ENCODE peak calls at places on chromosomes 3 and 15, in six cellular contexts. V is GM12878, H is K562, T is SK-N-SH, U is HepG2, P is HCT116. O is an unnamed sample.

GRCh38 chr15:88177451-88177850 is 79.1 kb downstream of the NTRK3 start:
- DNase-seq in V (no peak), H (no peak), T (no peak), U (no peak), P (no peak), O (no peak)

GRCh38 chr15:68175527-68175926 is 29.6 kb downstream of the CALML4 start:
- DNase-seq in V (no peak), H (no peak), T (no peak), U (no peak), P (no peak), O (no peak)

GRCh38 chr3:129360224-129360623 is 68.2 kb downstream of the EFCAB12 start:
- DNase-seq in V (no peak), H (no peak), T (peak; percentile 65), U (no peak), P (no peak), O (no peak)

GRCh38 chr3:122758877-122759670 is 34.6 kb downstream of the HSPBAP1 start:
- DNase-seq in V (no peak), H (no peak), T (no peak), U (no peak), P (no peak), O (no peak)

GRCh38 chr15:39667382-39668127 is 86.7 kb downstream of the THBS1 start:
- DNase-seq in V (no peak), H (no peak), T (no peak), U (no peak), P (no peak), O (peak; percentile 54)

GRCh38 chr3:138578141-138578540 is 15.9 kb downstream of the CEP70 start:
- DNase-seq in V (no peak), H (no peak), T (no peak), U (no peak), P (no peak), O (no peak)

GRCh38 chr15:43111354-43111753 is 5.5 kb upstream of the UBR1 start:
- DNase-seq in V (no peak), H (no peak), T (no peak), U (no peak), P (no peak), O (no peak)

GRCh38 chr15:93865610-93866009 is 365.8 kb upstream of the MCTP2 start:
- DNase-seq in V (no peak), H (no peak), T (no peak), U (no peak), P (no peak), O (no peak)

GRCh38 chr3:139259398-139259797 is 84.4 kb upstream of the MRPS22 start:
- DNase-seq in V (no peak), H (no peak), T (no peak), U (no peak), P (no peak), O (no peak)

GRCh38 chr3:115680802-115681345 is 57.6 kb downstream of the GAP43 start:
- DNase-seq in V (no peak), H (no peak), T (no peak), U (no peak), P (no peak), O (no peak)

GRCh38 chr3:47047673-47048072 is 68.2 kb downstream of the NBEAL2 start:
- DNase-seq in V (no peak), H (no peak), T (no peak), U (no peak), P (no peak), O (no peak)

DNA sequence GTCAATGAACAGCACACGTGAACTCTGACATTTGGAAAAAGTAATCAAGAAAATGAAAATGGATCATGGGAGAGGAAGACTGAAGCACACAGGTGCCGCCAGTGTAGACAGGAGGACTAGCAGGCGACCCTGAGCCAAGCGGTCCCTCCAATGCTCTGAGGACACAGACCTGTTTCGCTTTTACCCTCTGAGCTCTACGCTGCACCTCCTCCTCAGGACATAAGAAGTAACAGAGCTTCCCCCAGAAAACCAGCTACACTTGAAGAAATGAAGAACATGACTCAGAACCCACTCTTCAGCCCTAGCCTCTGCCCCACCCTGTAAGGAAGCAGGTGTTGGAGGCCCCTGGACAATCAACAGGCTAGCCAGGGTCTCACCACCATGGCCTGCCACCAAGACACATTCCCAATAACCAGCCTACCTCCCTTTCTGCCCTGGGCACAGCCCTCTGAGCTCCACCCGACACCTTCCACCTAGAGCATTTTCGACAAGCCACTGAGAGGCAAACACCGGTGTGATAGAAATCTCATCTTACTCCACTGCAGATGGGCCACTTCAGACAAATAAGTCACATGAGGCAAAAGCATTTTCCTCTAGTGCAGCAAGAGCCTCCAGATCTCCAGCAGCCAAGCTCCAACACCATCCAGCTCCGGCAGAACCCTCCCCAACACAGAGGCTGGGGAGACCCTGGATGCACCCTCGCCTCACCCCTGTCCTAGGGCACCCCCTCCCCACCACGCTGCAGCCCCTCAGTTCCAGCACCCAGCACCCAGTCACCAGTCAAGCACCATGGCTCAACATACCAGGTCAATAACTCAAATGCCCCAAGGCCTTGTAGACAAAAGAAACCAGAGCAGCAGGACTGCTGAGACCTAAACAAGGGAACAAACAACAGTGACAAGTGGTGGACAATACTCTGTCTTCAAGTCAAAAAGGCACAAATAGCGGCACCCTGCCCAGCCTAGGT is 11.4 kb downstream of the FAM174B start:
- DNase-seq in V (no peak), H (no peak), T (no peak), U (no peak), P (no peak), O (no peak)
- TF ChIP-seq JUND in V (no peak), H (no peak), T (no peak), U (no peak), P (no peak), O (no peak)

GRCh38 chr15:99098991-99099390 is 5.9 kb upstream of the SYNM start:
- DNase-seq in V (no peak), H (no peak), T (no peak), U (no peak), P (no peak), O (no peak)

GRCh38 chr15:99102332-99103235 is 2.3 kb upstream of the SYNM start:
- DNase-seq in V (no peak), H (no peak), T (peak; percentile 4), U (no peak), P (no peak), O (no peak)

GRCh38 chr15:99099661-99100060 is 5.2 kb upstream of the SYNM start:
- DNase-seq in V (no peak), H (no peak), T (no peak), U (no peak), P (no peak), O (no peak)

GRCh38 chr15:99101501-99101900 is 3.4 kb upstream of the SYNM start:
- DNase-seq in V (no peak), H (no peak), T (no peak), U (no peak), P (no peak), O (no peak)

GRCh38 chr15:99100245-99101173 is 4.4 kb upstream of the SYNM start:
- DNase-seq in V (no peak), H (peak; percentile 69), T (peak; percentile 90), U (peak; percentile 62), P (peak; percentile 36), O (peak; percentile 90)
- TF ChIP-seq JUND in V (no peak), H (no peak), T (no peak), U (no peak), P (no peak), O (no peak)

GRCh38 chr3:94928921-94929320 is 866.1 kb downstream of the NSUN3 start:
- DNase-seq in V (no peak), H (no peak), T (no peak), U (peak; percentile 33), P (no peak), O (peak; percentile 12)
- TF ChIP-seq JUND in V (no peak), H (peak; percentile 85), T (no peak), U (no peak), P (no peak), O (no peak)

GRCh38 chr3:197889204-197889930 is 60.6 kb upstream of the RPL35A start:
- DNase-seq in V (no peak), H (no peak), T (no peak), U (no peak), P (peak; percentile 8), O (peak; percentile 87)
- TF ChIP-seq JUND in V (no peak), H (no peak), T (no peak), U (no peak), P (peak; percentile 31), O (no peak)

GRCh38 chr3:133821767-133822638 is 16.4 kb downstream of the SRPRB start:
- DNase-seq in V (no peak), H (peak; percentile 26), T (no peak), U (peak; percentile 83), P (peak; percentile 55), O (peak; percentile 82)
- TF ChIP-seq JUND in V (no peak), H (peak; percentile 86), T (no peak), U (no peak), P (no peak), O (no peak)

O was measured in T47D.